ENCODE peak calls at places on chromosomes 16 and 17, in four cellular contexts. M is WTC11, D is A549, I is H1. N is an unnamed sample.

GRCh38 chr17:17445925-17446665 is 30.7 kb upstream of the MED9 start:
- DNase-seq in I (no peak), D (peak; percentile 98), M (no peak), N (peak; percentile 96)

GRCh38 chr17:34443832-34444469 is 80.9 kb upstream of the CCL1 start:
- DNase-seq in M (peak; percentile 56), I (no peak), D (peak; percentile 48), N (no peak)

GRCh38 chr17:40726919-40727318 is 23.4 kb upstream of the KRT24 start:
- DNase-seq in M (no peak), I (no peak), D (no peak), N (peak; percentile 4)

GRCh38 chr16:85249830-85250455 is 137.7 kb upstream of the CIBAR2 start:
- DNase-seq in D (no peak), I (no peak), M (no peak), N (no peak)

GRCh38 chr16:46555981-46556380 is 65.2 kb downstream of the SHCBP1 start:
- DNase-seq in M (no peak), D (no peak), I (no peak), N (peak; percentile 54)

GRCh38 chr17:1078831-1079561 is 82.1 kb downstream of the TIMM22 start:
- DNase-seq in I (no peak), M (peak; percentile 54), D (no peak), N (no peak)

GRCh38 chr16:68361485-68361884 is 50.7 kb downstream of the PRMT7 start:
- DNase-seq in D (no peak), I (no peak), M (no peak), N (no peak)

GRCh38 chr17:60641810-60642220 is 35.8 kb upstream of the BCAS3 start:
- DNase-seq in I (peak; percentile 15), D (peak; percentile 81), M (peak; percentile 50), N (peak; percentile 85)

DNA sequence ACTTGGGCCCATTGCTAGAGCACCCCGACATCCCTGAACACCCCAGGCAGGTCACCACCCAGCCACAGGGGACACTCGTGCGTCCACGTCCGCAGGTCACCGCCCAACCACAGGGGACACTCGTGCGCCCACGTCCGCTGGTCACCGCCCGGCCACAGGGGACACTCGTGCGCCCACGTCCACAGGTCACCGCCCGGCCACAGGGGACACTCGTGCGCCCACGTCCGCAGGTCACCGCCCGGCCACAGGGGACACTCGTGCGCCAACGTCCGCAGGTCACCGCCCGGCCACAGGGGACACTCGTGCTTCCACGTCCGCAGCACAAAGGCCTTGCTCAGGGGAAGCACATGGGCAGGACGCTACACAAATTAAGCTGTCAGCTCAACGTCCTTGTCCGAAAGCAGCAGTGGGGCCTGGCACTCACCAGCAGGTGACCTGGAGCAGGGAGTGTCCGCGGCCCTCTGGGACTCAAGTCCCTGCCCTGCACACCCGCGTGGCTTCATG is 17.7 kb downstream of the GALNS start:
- DNase-seq in D (no peak), I (no peak), M (peak; percentile 22), N (no peak)
- TF ChIP-seq USF2 in D (no peak), I (no peak), M (no peak), N (no peak)

GRCh38 chr16:55389426-55390073 is 65.5 kb downstream of the IRX6 start:
- DNase-seq in D (no peak), I (no peak), M (no peak), N (no peak)
- TF ChIP-seq USF2 in D (no peak), I (no peak), M (no peak), N (no peak)

GRCh38 chr16:10880609-10881452 is 3.8 kb downstream of the CIITA start:
- DNase-seq in I (no peak), M (no peak), D (no peak), N (no peak)

GRCh38 chr16:10878328-10878643 is 1.3 kb downstream of the CIITA start:
- DNase-seq in M (no peak), D (no peak), I (no peak), N (no peak)

GRCh38 chr16:10879681-10880589 is 2.9 kb downstream of the CIITA start:
- DNase-seq in M (no peak), I (no peak), D (no peak), N (no peak)

GRCh38 chr16:10877472-10877946 is 507 bp downstream of the CIITA start:
- DNase-seq in D (no peak), I (no peak), M (no peak), N (no peak)

DNA sequence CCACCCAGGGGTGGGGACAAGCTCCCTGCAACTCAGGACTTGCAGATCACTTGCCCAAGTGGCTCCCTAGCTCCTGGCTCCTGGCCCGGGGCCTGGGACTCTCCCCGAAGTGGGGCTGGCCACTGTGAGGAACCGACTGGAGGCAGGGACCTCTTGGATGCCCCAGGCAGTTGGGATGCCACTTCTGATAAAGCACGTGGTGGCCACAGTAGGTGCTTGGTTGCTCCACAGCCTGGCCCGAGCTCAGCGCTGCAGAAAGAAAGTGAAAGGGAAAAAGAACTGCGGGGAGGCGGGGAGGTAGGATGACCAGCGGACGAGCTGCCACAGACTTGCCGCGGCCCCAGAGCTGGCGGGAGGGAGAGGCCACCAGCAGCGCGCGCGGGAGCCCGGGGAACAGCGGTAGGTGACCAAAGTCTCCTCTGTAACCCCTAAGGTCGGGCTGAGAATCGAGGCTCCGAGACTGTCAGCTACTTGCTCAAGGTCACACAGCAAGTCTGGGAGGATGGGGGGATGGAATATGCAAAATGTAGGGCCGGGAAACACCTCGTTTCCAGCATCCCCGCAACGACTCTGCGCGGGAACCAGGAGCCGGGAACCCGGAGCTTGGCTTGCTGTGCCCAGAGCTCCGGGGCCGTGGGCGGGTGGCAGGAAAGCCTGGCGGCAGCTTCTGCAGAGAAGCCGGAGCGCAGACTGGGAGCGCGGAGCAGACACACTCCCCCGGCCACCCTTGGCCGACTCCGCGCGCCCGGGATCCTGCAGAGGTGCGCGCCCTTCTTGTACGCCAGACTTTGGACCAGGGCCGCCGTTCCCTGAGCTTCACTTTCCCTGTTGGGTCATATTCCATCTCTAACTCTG is 1.9 kb downstream of the CIITA start:
- DNase-seq in M (peak; percentile 26), D (no peak), I (no peak), N (peak; percentile 19)
- TF ChIP-seq USF2 in M (no peak), D (no peak), I (no peak), N (no peak)

DNA sequence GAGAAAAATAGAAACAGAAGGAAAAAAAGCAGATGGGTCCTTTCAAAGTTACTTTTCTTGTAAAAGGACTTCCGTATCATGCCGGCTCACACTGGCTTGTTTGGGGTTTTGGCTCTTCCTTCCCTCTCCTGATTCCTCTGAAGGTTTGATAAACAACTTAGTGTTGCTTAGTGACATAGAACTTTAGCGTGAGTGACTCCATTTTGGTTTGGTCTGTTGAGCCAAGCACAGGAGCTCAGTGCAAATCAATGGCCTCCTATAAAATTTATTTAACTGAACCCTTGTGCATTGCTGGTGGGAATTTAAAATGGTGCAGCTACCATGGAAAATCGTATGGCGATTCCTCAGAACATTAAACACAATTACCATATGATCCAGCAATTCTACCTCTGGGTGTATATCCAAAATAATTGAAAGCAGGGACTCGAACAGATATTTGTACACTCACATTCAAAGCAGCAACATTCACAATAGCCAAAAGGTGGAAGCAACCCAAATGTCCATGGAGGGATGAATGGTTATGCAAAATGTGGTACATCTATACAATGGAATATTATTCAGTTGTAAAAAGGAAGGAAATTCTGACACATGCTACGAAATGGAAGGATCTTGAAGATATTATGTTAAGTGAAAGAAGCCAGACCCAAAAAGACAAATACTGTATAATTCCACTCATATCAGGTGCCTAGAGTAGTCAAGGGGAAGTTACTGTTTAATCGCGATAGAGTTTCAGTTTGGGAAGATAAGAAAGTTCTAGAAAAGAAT is 1.1 kb upstream of the TUBG2 start:
- DNase-seq in D (no peak), I (no peak), M (no peak), N (no peak)
- TF ChIP-seq USF2 in D (no peak), I (no peak), M (no peak), N (no peak)

DNA sequence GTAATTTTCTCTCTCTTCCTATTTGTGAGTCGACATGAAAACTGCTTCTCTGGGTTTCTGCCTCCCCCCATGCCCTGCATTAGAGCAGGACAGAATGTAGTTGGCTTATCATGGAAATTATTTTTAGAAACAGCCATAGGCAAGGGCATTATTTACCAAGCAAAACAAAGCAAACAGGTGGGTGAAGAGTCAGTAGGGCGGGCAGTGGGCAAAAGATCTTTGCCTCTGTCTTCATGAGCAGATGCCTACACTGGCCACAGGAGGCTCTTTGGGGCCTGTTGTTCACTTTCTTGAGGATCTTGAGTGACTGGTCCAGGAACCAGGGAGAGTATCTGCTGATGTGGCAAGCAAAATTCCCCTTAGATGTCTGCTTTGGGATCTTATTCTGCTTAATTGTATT is 42.5 kb upstream of the CLEC19A start:
- DNase-seq in I (no peak), M (no peak), D (no peak), N (no peak)
- TF ChIP-seq USF2 in I (no peak), M (no peak), D (no peak), N (no peak)

DNA sequence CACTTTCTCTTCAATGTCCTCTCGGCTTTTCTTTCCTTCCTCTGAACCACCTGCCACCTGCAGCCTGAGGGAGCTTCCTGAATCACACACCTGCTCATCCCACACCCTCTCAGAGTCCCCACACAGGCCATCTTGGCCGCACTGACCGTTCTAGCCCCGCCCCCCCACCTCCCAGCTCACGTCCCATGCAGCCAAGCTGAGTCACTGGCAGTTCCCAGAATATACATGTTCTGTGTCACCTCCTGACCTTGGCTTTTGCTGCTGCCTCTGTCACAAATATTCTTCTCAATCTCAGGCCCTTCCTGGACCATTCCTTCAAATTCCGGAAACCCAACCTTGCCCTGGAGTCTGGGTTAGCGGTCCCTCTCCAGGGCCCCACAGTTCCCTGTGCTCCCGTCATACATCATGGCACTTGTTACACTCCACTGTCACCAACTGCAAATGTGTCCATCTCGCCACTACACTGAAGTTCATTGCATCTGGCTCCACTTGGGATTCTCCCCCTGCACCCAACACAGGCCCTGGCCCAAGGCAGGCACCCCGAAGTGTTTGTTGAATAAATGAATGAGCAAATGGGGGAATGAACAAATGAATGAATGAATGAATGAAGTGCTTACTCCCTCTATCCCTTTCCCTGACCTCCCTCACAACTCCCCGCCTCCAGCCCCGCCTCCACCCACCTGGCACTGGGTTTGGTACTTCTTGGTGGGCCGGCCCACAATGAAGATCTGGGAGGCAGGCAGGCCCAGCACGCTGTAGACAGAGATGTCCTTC is 12.8 kb downstream of the PIMREG start:
- DNase-seq in I (no peak), D (peak; percentile 87), M (no peak), N (peak; percentile 76)
- TF ChIP-seq USF2 in I (no peak), D (no peak), M (no peak), N (no peak)